ENCODE peak calls at places on chromosomes 16 and 17, in ten cellular contexts. P, Z, O, C, U, M, T, S, N and D are unnamed samples.

GRCh38 chr17:34715504-34715903 is 136.1 kb downstream of the TMEM132E start:
- DNase-seq in P (no peak), Z (no peak), O (no peak), C (no peak), U (no peak), M (no peak), T (no peak), S (no peak), N (no peak), D (no peak)

GRCh38 chr17:9557356-9557755 is 18.3 kb downstream of the STX8 start:
- DNase-seq in P (no peak), Z (no peak), O (no peak), C (no peak), U (no peak), M (no peak), T (no peak), S (no peak), N (no peak), D (no peak)

GRCh38 chr17:78343433-78344201 is 16.3 kb downstream of the SOCS3 start:
- DNase-seq in P (no peak), Z (no peak), O (no peak), C (peak; percentile 81), U (peak; percentile 59), M (no peak), T (no peak), S (peak; percentile 91), N (peak; percentile 47), D (peak; percentile 79)

GRCh38 chr17:15740570-15741120 is 8.6 kb downstream of the TBC1D26 start:
- DNase-seq in P (no peak), Z (no peak), O (no peak), C (peak; percentile 2), U (no peak), M (peak; percentile 28), T (no peak), S (no peak), N (no peak), D (no peak)

GRCh38 chr16:54366943-54367342 is 80.4 kb upstream of the IRX3 start:
- DNase-seq in P (no peak), Z (no peak), O (no peak), C (no peak), U (no peak), M (no peak), T (no peak), S (no peak), N (no peak), D (no peak)

GRCh38 chr17:76027159-76027839 is at the start of gene EVPL:
- DNase-seq in P (no peak), Z (no peak), O (peak; percentile 75), C (no peak), U (no peak), M (no peak), T (no peak), S (no peak), N (no peak), D (no peak)

GRCh38 chr16:27033281-27033680 is 33.4 kb upstream of the C16orf82 start:
- DNase-seq in P (no peak), Z (no peak), O (no peak), C (no peak), U (no peak), M (no peak), T (no peak), S (no peak), N (no peak), D (no peak)

GRCh38 chr17:320809-321385 is 31.7 kb downstream of the RPH3AL start:
- DNase-seq in P (no peak), Z (no peak), O (no peak), C (no peak), U (no peak), M (peak; percentile 45), T (peak; percentile 5), S (no peak), N (no peak), D (no peak)

GRCh38 chr17:73278465-73279453 is 17.1 kb upstream of the CPSF4L start:
- DNase-seq in P (no peak), Z (no peak), O (no peak), C (no peak), U (no peak), M (no peak), T (peak; percentile 42), S (no peak), N (no peak), D (no peak)

GRCh38 chr16:8886593-8887437 is 4.7 kb downstream of the LITAFD start:
- DNase-seq in P (no peak), Z (no peak), O (no peak), C (no peak), U (no peak), M (peak; percentile 35), T (no peak), S (no peak), N (no peak), D (no peak)

GRCh38 chr17:75133001-75133400 is 1.5 kb upstream of the NT5C start:
- DNase-seq in P (no peak), Z (no peak), O (no peak), C (no peak), U (no peak), M (no peak), T (no peak), S (no peak), N (no peak), D (no peak)

GRCh38 chr17:32940706-32941390 is 12.9 kb downstream of the TMEM98 start:
- DNase-seq in P (no peak), Z (no peak), O (no peak), C (no peak), U (no peak), M (no peak), T (no peak), S (no peak), N (no peak), D (no peak)

GRCh38 chr16:81526935-81527334 is 82.3 kb downstream of the CMIP start:
- DNase-seq in P (no peak), Z (no peak), O (peak; percentile 94), C (no peak), U (no peak), M (peak; percentile 42), T (peak; percentile 76), S (no peak), N (no peak), D (no peak)

GRCh38 chr16:82643936-82644630 is 17.3 kb downstream of the CDH13 start:
- DNase-seq in P (no peak), Z (no peak), O (no peak), C (no peak), U (no peak), M (no peak), T (no peak), S (no peak), N (no peak), D (no peak)

GRCh38 chr16:88798772-88799455 is 4.7 kb upstream of the CDT1 start:
- DNase-seq in P (no peak), Z (no peak), O (no peak), C (no peak), U (no peak), M (no peak), T (no peak), S (no peak), N (no peak), D (no peak)

GRCh38 chr17:81080056-81080455 is 45.1 kb downstream of the BAIAP2 start:
- DNase-seq in P (no peak), Z (no peak), O (no peak), C (no peak), U (no peak), M (no peak), T (no peak), S (no peak), N (no peak), D (no peak)

GRCh38 chr16:77657016-77657415 is 65.3 kb upstream of the NUDT7 start:
- DNase-seq in P (no peak), Z (no peak), O (no peak), C (peak; percentile 99), U (no peak), M (no peak), T (peak; percentile 35), S (no peak), N (no peak), D (no peak)

GRCh38 chr17:67194134-67194533 is 50.9 kb downstream of the HELZ start:
- DNase-seq in P (no peak), Z (no peak), O (no peak), C (no peak), U (no peak), M (no peak), T (peak; percentile 41), S (no peak), N (no peak), D (no peak)

GRCh38 chr17:32494621-32495346 is 8.0 kb downstream of the CDK5R1 start:
- DNase-seq in P (peak; percentile 64), Z (no peak), O (no peak), C (no peak), U (no peak), M (no peak), T (no peak), S (no peak), N (no peak), D (no peak)

GRCh38 chr16:57386381-57386951 is 14.2 kb downstream of the CX3CL1 start:
- DNase-seq in P (no peak), Z (no peak), O (no peak), C (peak; percentile 39), U (no peak), M (no peak), T (peak; percentile 91), S (no peak), N (no peak), D (no peak)

GRCh38 chr17:50361561-50362480 is 11.2 kb downstream of the MRPL27 start:
- DNase-seq in P (peak; percentile 20), Z (peak; percentile 53), O (no peak), C (peak; percentile 67), U (peak; percentile 37), M (no peak), T (peak; percentile 84), S (peak; percentile 41), N (no peak), D (no peak)

GRCh38 chr17:80060629-80061028 is 24.2 kb downstream of the CCDC40 start:
- DNase-seq in P (no peak), Z (no peak), O (no peak), C (no peak), U (no peak), M (no peak), T (no peak), S (no peak), N (no peak), D (no peak)

GRCh38 chr17:8393470-8394231 is 4.0 kb downstream of the RNF222 start:
- DNase-seq in P (no peak), Z (no peak), O (no peak), C (no peak), U (no peak), M (no peak), T (no peak), S (peak; percentile 42), N (no peak), D (no peak)

GRCh38 chr16:73050115-73051099 is 2.5 kb upstream of the ZFHX3 start:
- DNase-seq in P (no peak), Z (no peak), O (no peak), C (no peak), U (no peak), M (no peak), T (no peak), S (no peak), N (no peak), D (no peak)

GRCh38 chr17:382644-383533 is 30.3 kb upstream of the RPH3AL start:
- DNase-seq in P (no peak), Z (peak; percentile 70), O (no peak), C (no peak), U (no peak), M (no peak), T (peak; percentile 61), S (no peak), N (no peak), D (no peak)

GRCh38 chr17:80743181-80743771 is 198.6 kb downstream of the RPTOR start:
- DNase-seq in P (no peak), Z (no peak), O (no peak), C (no peak), U (peak; percentile 38), M (no peak), T (no peak), S (no peak), N (no peak), D (no peak)

GRCh38 chr17:39000021-39000601 is 32.9 kb upstream of the FBXO47 start:
- DNase-seq in P (no peak), Z (no peak), O (no peak), C (no peak), U (no peak), M (no peak), T (no peak), S (no peak), N (no peak), D (no peak)

GRCh38 chr16:25009822-25010221 is 5.3 kb downstream of the ARHGAP17 start:
- DNase-seq in P (no peak), Z (no peak), O (no peak), C (no peak), U (no peak), M (no peak), T (peak; percentile 48), S (peak; percentile 35), N (no peak), D (no peak)